ENCODE peak calls at places on chromosomes 7 and 10, in eight cellular contexts. L is WTC11, F is A549, S is AG09309, Y is H9, K is neural progenitor cell, G is choroid plexus epithelial cell, N is cardiac fibroblast. U is an unnamed sample.

GRCh38 chr10:50929670-50930069 is 44.2 kb upstream of the A1CF start:
- DNase-seq in K (no peak), Y (no peak), N (no peak), L (no peak), S (no peak), G (no peak), F (no peak), U (peak; percentile 9)

GRCh38 chr7:107206706-107207105 is 37.9 kb downstream of the HBP1 start:
- DNase-seq in S (no peak), L (no peak), K (no peak), N (no peak), F (no peak), G (no peak), Y (no peak), U (peak; percentile 28)

GRCh38 chr7:155860461-155860839 is 48.2 kb upstream of the SHH start:
- DNase-seq in L (no peak), K (no peak), Y (no peak), S (no peak), N (no peak), F (no peak), G (no peak), U (no peak)

GRCh38 chr7:152520861-152521302 is 85.1 kb upstream of the KMT2C start:
- DNase-seq in Y (no peak), K (no peak), S (no peak), L (no peak), N (peak; percentile 18), G (peak; percentile 74), F (no peak), U (no peak)

GRCh38 chr7:86925221-86925620 is 134.2 kb downstream of the ELAPOR2 start:
- DNase-seq in G (no peak), S (no peak), L (no peak), Y (no peak), F (no peak), N (no peak), K (no peak), U (no peak)

GRCh38 chr10:19845963-19846362 is 29.7 kb downstream of the PLXDC2 start:
- DNase-seq in L (no peak), Y (no peak), N (peak; percentile 25), G (peak; percentile 27), K (no peak), F (no peak), S (no peak), U (no peak)

GRCh38 chr10:74145133-74145532 is 5.5 kb downstream of the AP3M1 start:
- DNase-seq in S (peak; percentile 67), L (no peak), N (peak; percentile 82), K (no peak), G (peak; percentile 90), F (no peak), Y (no peak), U (peak; percentile 75)

GRCh38 chr7:94173436-94173835 is 169.3 kb upstream of the BET1 start:
- DNase-seq in G (no peak), S (no peak), L (no peak), N (no peak), Y (no peak), K (no peak), F (no peak), U (no peak)

GRCh38 chr10:27822286-27822685 is 76.7 kb upstream of the MKX start:
- DNase-seq in L (no peak), F (no peak), N (peak; percentile 7), Y (no peak), S (peak; percentile 91), G (peak; percentile 2), K (no peak), U (peak; percentile 89)

GRCh38 chr7:157522189-157522588 is 185.4 kb downstream of the DNAJB6 start:
- DNase-seq in F (no peak), K (no peak), L (no peak), G (no peak), S (no peak), Y (peak; percentile 19), N (no peak), U (no peak)

GRCh38 chr7:142753366-142753765 is 4.1 kb downstream of the PRSS1 start:
- DNase-seq in G (no peak), S (no peak), K (no peak), N (no peak), F (no peak), Y (no peak), L (no peak), U (no peak)

GRCh38 chr7:44534087-44534486 is 7.0 kb downstream of the NPC1L1 start:
- DNase-seq in Y (no peak), F (no peak), S (no peak), G (peak; percentile 44), L (no peak), K (no peak), N (no peak), U (no peak)

GRCh38 chr7:108497082-108497725 is 28.7 kb downstream of the PNPLA8 start:
- DNase-seq in Y (no peak), F (peak; percentile 60), G (peak; percentile 74), S (no peak), N (peak; percentile 69), L (peak; percentile 48), K (peak; percentile 62), U (peak; percentile 41)

GRCh38 chr10:111766464-111766863 is 417.1 kb downstream of the GPAM start:
- DNase-seq in K (peak; percentile 26), G (no peak), N (no peak), F (no peak), Y (no peak), L (no peak), S (no peak), U (no peak)

GRCh38 chr10:122786269-122786668 is 59.4 kb downstream of the CUZD1 start:
- DNase-seq in L (peak; percentile 46), S (no peak), N (peak; percentile 11), G (peak; percentile 25), K (peak; percentile 87), F (peak; percentile 21), Y (peak; percentile 61), U (peak; percentile 12)

GRCh38 chr10:72248477-72249151 is 25.1 kb upstream of the DDIT4 start:
- DNase-seq in F (no peak), K (no peak), Y (peak; percentile 73), G (peak; percentile 95), S (no peak), L (peak; percentile 56), N (peak; percentile 87), U (no peak)

GRCh38 chr7:158094671-158095256 is 492.9 kb downstream of the PTPRN2 start:
- DNase-seq in S (no peak), Y (peak; percentile 79), F (no peak), L (peak; percentile 31), N (no peak), K (no peak), G (no peak), U (no peak)

GRCh38 chr10:102775973-102776669 is 32.4 kb downstream of the WBP1L start:
- DNase-seq in K (peak; percentile 57), S (no peak), N (peak; percentile 95), G (peak; percentile 94), L (no peak), F (no peak), Y (peak; percentile 43), U (peak; percentile 68)

GRCh38 chr7:157737151-157738063 is 400.6 kb downstream of the DNAJB6 start:
- DNase-seq in S (no peak), N (no peak), G (no peak), L (no peak), Y (no peak), K (peak; percentile 44), F (no peak), U (no peak)

GRCh38 chr10:125983161-125983560 is 86.8 kb downstream of the FANK1 start:
- DNase-seq in S (no peak), F (no peak), L (no peak), G (no peak), N (no peak), Y (no peak), K (peak; percentile 13), U (peak; percentile 8)

GRCh38 chr10:125979976-125980375 is 83.6 kb downstream of the FANK1 start:
- DNase-seq in N (no peak), K (no peak), F (no peak), L (no peak), S (no peak), G (no peak), Y (no peak), U (no peak)

GRCh38 chr10:125980521-125980920 is 84.2 kb downstream of the FANK1 start:
- DNase-seq in Y (no peak), K (no peak), N (no peak), L (no peak), G (no peak), S (no peak), F (no peak), U (no peak)

GRCh38 chr10:125982256-125982948 is 86.0 kb downstream of the FANK1 start:
- DNase-seq in L (peak; percentile 33), G (peak; percentile 79), K (peak; percentile 79), F (peak; percentile 35), S (peak; percentile 37), Y (peak; percentile 51), N (peak; percentile 77), U (peak; percentile 69)

GRCh38 chr10:125977206-125977605 is 80.8 kb downstream of the FANK1 start:
- DNase-seq in L (peak; percentile 35), F (no peak), Y (no peak), G (no peak), N (no peak), K (peak; percentile 24), S (no peak), U (no peak)
- TF ChIP-seq CTCF in L (peak; percentile 10), F (no peak), Y (peak; percentile 55), G (peak; percentile 30), N (peak; percentile 15), K (peak; percentile 39), S (no peak), U (peak; percentile 10)

GRCh38 chr10:105237685-105238084 is 596.6 kb downstream of the SORCS3 start:
- DNase-seq in F (no peak), G (no peak), L (no peak), N (no peak), K (no peak), Y (no peak), S (no peak), U (no peak)
- TF ChIP-seq CTCF in F (no peak), G (no peak), L (no peak), N (no peak), K (no peak), Y (no peak), S (no peak), U (no peak)

GRCh38 chr10:6647811-6648526 is 67.9 kb upstream of the PRKCQ start:
- DNase-seq in K (peak; percentile 82), G (peak; percentile 17), Y (peak; percentile 86), L (peak; percentile 87), F (peak; percentile 59), S (no peak), N (no peak), U (no peak)
- TF ChIP-seq CTCF in K (peak; percentile 83), G (peak; percentile 66), Y (peak; percentile 84), L (peak; percentile 83), F (peak; percentile 47), S (peak; percentile 61), N (peak; percentile 40), U (peak; percentile 54)

GRCh38 chr7:141598408-141598807 is 47.2 kb downstream of the AGK start:
- DNase-seq in F (no peak), S (no peak), G (no peak), Y (no peak), L (no peak), K (no peak), N (no peak), U (no peak)

GRCh38 chr7:141593134-141593533 is 41.9 kb downstream of the AGK start:
- DNase-seq in N (peak; percentile 76), L (no peak), K (no peak), G (peak; percentile 93), S (no peak), Y (no peak), F (no peak), U (peak; percentile 51)

GRCh38 chr7:141600607-141601006 is 49.4 kb downstream of the AGK start:
- DNase-seq in S (no peak), N (no peak), K (no peak), L (no peak), F (no peak), Y (no peak), G (no peak), U (no peak)

GRCh38 chr7:141600139-141600538 is 48.9 kb downstream of the AGK start:
- DNase-seq in L (no peak), G (peak; percentile 26), Y (no peak), F (no peak), S (no peak), N (no peak), K (no peak), U (no peak)

GRCh38 chr7:141597966-141598365 is 46.8 kb downstream of the AGK start:
- DNase-seq in K (no peak), L (no peak), F (no peak), G (no peak), Y (no peak), N (no peak), S (no peak), U (no peak)
- TF ChIP-seq CTCF in K (no peak), L (no peak), F (no peak), G (no peak), Y (no peak), N (no peak), S (no peak), U (no peak)